ENCODE peak calls at places on chromosomes 13 and 19, in ten cellular contexts. U is heart right ventricle; F is GM12865; W is GM10248; L is CD8-positive, alpha-beta T cell; J is neural crest cell; I is lower leg skin; E is IMR-90; P is progenitor cell of endocrine pancreas; A is uterus. K is an unnamed sample.

GRCh38 chr19:58385313-58386165 is 1.5 kb upstream of the RPS5 start:
- DNase-seq in U (no peak), F (peak), W (no peak), L (no peak), J (no peak), I (no peak), E (no peak), P (no peak), A (no peak), K (no peak)

GRCh38 chr19:47573076-47574026 is at the start of gene ZNF541:
- DNase-seq in U (peak), F (no peak), W (peak), L (peak), J (no peak), I (peak), E (peak), P (no peak), A (peak), K (peak)

GRCh38 chr13:73119612-73120011 is 60.8 kb downstream of the KLF5 start:
- DNase-seq in U (no peak), F (no peak), W (no peak), L (no peak), J (no peak), I (no peak), E (no peak), P (no peak), A (no peak), K (no peak)

GRCh38 chr19:15048128-15048527 is 1.2 kb upstream of the CASP14 start:
- DNase-seq in U (no peak), F (no peak), W (no peak), L (no peak), J (no peak), I (no peak), E (no peak), P (no peak), A (no peak), K (no peak)

GRCh38 chr13:98942997-98943396 is 34.9 kb downstream of the DOCK9 start:
- DNase-seq in U (no peak), F (no peak), W (no peak), L (no peak), J (no peak), I (peak), E (peak), P (no peak), A (no peak), K (no peak)

GRCh38 chr13:109369357-109370052 is 416.9 kb downstream of the IRS2 start:
- DNase-seq in U (no peak), F (no peak), W (no peak), L (no peak), J (no peak), I (no peak), E (no peak), P (no peak), A (no peak), K (no peak)

GRCh38 chr19:49222011-49222410 is 64.4 kb downstream of the TRPM4 start:
- DNase-seq in U (no peak), F (no peak), W (no peak), L (no peak), J (no peak), I (no peak), E (no peak), P (no peak), A (no peak), K (no peak)

GRCh38 chr19:17243854-17244617 is 1.7 kb downstream of the NR2F6 start:
- DNase-seq in U (peak), F (no peak), W (no peak), L (no peak), J (no peak), I (no peak), E (peak), P (peak), A (peak), K (no peak)

GRCh38 chr13:99721606-99722384 is 220.5 kb downstream of the TM9SF2 start:
- DNase-seq in U (no peak), F (peak), W (no peak), L (no peak), J (no peak), I (no peak), E (no peak), P (no peak), A (no peak), K (no peak)

GRCh38 chr19:8401981-8402411 is 11.1 kb upstream of the MARCHF2 start:
- DNase-seq in U (no peak), F (no peak), W (no peak), L (no peak), J (no peak), I (no peak), E (no peak), P (no peak), A (no peak), K (no peak)

GRCh38 chr19:7505682-7506384 is 10.1 kb upstream of the ZNF358 start:
- DNase-seq in U (no peak), F (peak), W (peak), L (no peak), J (peak), I (no peak), E (no peak), P (no peak), A (no peak), K (no peak)

GRCh38 chr13:51269039-51269438 is 46.8 kb downstream of the FAM124A start:
- DNase-seq in U (no peak), F (no peak), W (no peak), L (no peak), J (no peak), I (no peak), E (peak), P (no peak), A (no peak), K (no peak)

GRCh38 chr19:46848389-46848788 is 2.3 kb downstream of the AP2S1 start:
- DNase-seq in U (no peak), F (no peak), W (no peak), L (no peak), J (no peak), I (no peak), E (no peak), P (no peak), A (no peak), K (no peak)

GRCh38 chr19:37983153-37983552 is 76.1 kb downstream of the SIPA1L3 start:
- DNase-seq in U (no peak), F (no peak), W (no peak), L (no peak), J (no peak), I (no peak), E (peak), P (no peak), A (no peak), K (no peak)

GRCh38 chr13:46964789-46965527 is 68.1 kb upstream of the HTR2A start:
- DNase-seq in U (no peak), F (no peak), W (no peak), L (no peak), J (no peak), I (peak), E (peak), P (no peak), A (no peak), K (no peak)

GRCh38 chr19:17985037-17985818 is 18.3 kb downstream of the KCNN1 start:
- DNase-seq in U (no peak), F (no peak), W (no peak), L (no peak), J (no peak), I (no peak), E (no peak), P (no peak), A (no peak), K (no peak)

GRCh38 chr19:53015159-53015558 is 1.4 kb downstream of the ERVV-1 start:
- DNase-seq in U (no peak), F (no peak), W (no peak), L (no peak), J (no peak), I (no peak), E (no peak), P (no peak), A (no peak), K (no peak)

GRCh38 chr19:53015730-53016129 is 2.0 kb downstream of the ERVV-1 start:
- DNase-seq in U (no peak), F (no peak), W (no peak), L (no peak), J (no peak), I (no peak), E (no peak), P (no peak), A (no peak), K (no peak)

DNA sequence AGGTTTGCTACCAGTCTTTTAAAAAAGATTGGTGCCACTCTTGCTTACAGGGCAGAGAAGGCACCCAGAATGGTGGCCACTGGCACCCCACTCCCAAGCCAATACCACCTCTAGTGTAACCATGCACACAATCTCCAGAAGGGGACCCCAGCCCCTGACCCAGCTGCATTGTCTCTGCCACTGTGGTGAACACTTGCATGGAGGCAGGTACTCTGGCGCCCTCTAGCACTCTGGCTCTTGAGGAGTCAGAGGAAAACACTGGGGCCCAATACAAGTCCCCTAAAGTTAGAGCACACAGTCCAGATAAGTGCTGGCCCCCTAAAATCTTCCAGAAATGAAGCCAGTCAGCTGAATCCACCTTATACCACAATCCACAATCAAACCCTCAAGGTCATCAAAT is 6.0 kb downstream of the ERVV-1 start:
- DNase-seq in U (no peak), F (no peak), W (no peak), L (no peak), J (no peak), I (no peak), E (no peak), P (no peak), A (no peak), K (peak)
- TF ChIP-seq CTCF in U (no peak), F (no peak), W (no peak), L (no peak), J (no peak), I (no peak), E (no peak), P (no peak), A (no peak), K (no peak)

GRCh38 chr19:52981329-52981728 is 18.6 kb upstream of the ZNF816 start:
- DNase-seq in U (no peak), F (no peak), W (no peak), L (no peak), J (no peak), I (no peak), E (no peak), P (no peak), A (no peak), K (no peak)
- TF ChIP-seq CTCF in U (no peak), F (no peak), W (no peak), L (no peak), J (no peak), I (no peak), E (no peak), P (no peak), A (no peak), K (no peak)

GRCh38 chr13:50267917-50268316 is 252.7 kb downstream of the KCNRG start:
- DNase-seq in U (no peak), F (no peak), W (no peak), L (no peak), J (no peak), I (no peak), E (no peak), P (no peak), A (no peak), K (no peak)

GRCh38 chr13:50274181-50274580 is 258.9 kb downstream of the KCNRG start:
- DNase-seq in U (no peak), F (no peak), W (no peak), L (no peak), J (no peak), I (no peak), E (no peak), P (no peak), A (no peak), K (no peak)

GRCh38 chr13:50268500-50268899 is 253.3 kb downstream of the KCNRG start:
- DNase-seq in U (no peak), F (no peak), W (no peak), L (no peak), J (no peak), I (no peak), E (peak), P (no peak), A (no peak), K (no peak)
- TF ChIP-seq CTCF in U (no peak), F (no peak), W (no peak), L (no peak), J (peak), I (no peak), E (peak), P (no peak), A (no peak), K (no peak)

GRCh38 chr19:1001538-1002166 is 1.4 kb downstream of the GRIN3B start:
- DNase-seq in U (peak), F (peak), W (peak), L (peak), J (peak), I (no peak), E (no peak), P (peak), A (no peak), K (no peak)
- TF ChIP-seq CTCF in U (peak), F (peak), W (peak), L (peak), J (peak), I (peak), E (peak), P (peak), A (peak), K (peak)

GRCh38 chr13:81488021-81488420 is 1147.1 kb upstream of the SPRY2 start:
- DNase-seq in U (no peak), F (no peak), W (no peak), L (no peak), J (no peak), I (no peak), E (no peak), P (no peak), A (no peak), K (no peak)

GRCh38 chr13:81493144-81493543 is 1152.2 kb upstream of the SPRY2 start:
- DNase-seq in U (no peak), F (no peak), W (no peak), L (no peak), J (no peak), I (no peak), E (no peak), P (no peak), A (no peak), K (no peak)

DNA sequence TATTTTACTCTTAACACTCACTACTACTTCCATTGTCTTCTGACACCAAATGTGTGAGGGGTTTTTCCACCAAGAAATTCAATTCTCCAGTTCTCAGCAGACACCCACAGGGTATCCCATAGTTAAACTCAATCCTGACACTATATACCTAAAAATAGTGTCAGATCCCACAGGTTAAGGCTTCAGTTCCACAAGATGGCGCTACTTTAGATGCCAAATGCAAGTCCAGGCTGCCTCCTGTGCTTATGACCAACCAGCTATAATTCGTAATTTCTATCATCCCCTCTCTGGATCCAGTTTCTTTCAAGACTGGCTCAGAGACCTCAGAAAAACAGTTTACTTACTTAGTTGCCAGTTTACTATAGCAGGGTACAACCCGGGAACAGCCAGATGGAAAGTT is 1146.2 kb upstream of the SPRY2 start:
- DNase-seq in U (no peak), F (no peak), W (no peak), L (no peak), J (peak), I (no peak), E (no peak), P (no peak), A (no peak), K (no peak)
- TF ChIP-seq CTCF in U (no peak), F (no peak), W (no peak), L (no peak), J (peak), I (no peak), E (no peak), P (peak), A (no peak), K (no peak)

GRCh38 chr19:5340637-5341447 is at the start of gene PTPRS:
- DNase-seq in U (peak), F (peak), W (peak), L (peak), J (peak), I (peak), E (peak), P (peak), A (peak), K (peak)

GRCh38 chr19:5341448-5341820 is 822 bp upstream of the PTPRS start:
- DNase-seq in U (no peak), F (no peak), W (no peak), L (no peak), J (no peak), I (no peak), E (no peak), P (no peak), A (no peak), K (no peak)

GRCh38 chr19:5338661-5339469 is 1.7 kb downstream of the PTPRS start:
- DNase-seq in U (no peak), F (no peak), W (peak), L (no peak), J (peak), I (no peak), E (no peak), P (no peak), A (no peak), K (no peak)

GRCh38 chr19:5339470-5339949 is 1.1 kb downstream of the PTPRS start:
- DNase-seq in U (no peak), F (no peak), W (no peak), L (no peak), J (no peak), I (no peak), E (no peak), P (no peak), A (no peak), K (no peak)

GRCh38 chr19:5339950-5340636 is 519 bp downstream of the PTPRS start:
- DNase-seq in U (no peak), F (no peak), W (no peak), L (no peak), J (peak), I (no peak), E (no peak), P (peak), A (no peak), K (no peak)
- TF ChIP-seq CTCF in U (no peak), F (peak), W (no peak), L (no peak), J (peak), I (no peak), E (peak), P (peak), A (no peak), K (no peak)

DNA sequence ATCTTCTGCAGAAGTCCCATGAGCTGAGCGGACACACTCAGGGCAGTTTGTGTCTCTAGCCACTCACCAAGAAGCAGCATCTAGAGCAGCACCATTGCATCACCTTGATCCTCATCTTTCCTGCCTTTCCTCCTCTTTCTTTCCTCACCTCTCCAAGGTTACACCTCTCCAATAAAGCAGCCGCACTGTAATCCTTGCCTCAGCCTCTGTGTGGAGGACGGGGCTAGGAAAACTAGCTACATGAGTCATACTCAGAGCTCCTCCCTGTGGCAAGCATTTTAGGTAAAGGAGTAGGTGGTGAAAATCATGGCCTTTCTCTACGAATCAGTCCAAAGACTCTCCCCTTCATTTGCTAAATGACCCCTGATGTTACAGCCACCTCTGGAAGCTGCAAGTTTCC is 108.8 kb downstream of the DNAJC15 start:
- DNase-seq in U (no peak), F (peak), W (peak), L (no peak), J (no peak), I (no peak), E (peak), P (no peak), A (no peak), K (peak)
- TF ChIP-seq CTCF in U (peak), F (peak), W (peak), L (no peak), J (peak), I (no peak), E (peak), P (peak), A (no peak), K (no peak)

DNA sequence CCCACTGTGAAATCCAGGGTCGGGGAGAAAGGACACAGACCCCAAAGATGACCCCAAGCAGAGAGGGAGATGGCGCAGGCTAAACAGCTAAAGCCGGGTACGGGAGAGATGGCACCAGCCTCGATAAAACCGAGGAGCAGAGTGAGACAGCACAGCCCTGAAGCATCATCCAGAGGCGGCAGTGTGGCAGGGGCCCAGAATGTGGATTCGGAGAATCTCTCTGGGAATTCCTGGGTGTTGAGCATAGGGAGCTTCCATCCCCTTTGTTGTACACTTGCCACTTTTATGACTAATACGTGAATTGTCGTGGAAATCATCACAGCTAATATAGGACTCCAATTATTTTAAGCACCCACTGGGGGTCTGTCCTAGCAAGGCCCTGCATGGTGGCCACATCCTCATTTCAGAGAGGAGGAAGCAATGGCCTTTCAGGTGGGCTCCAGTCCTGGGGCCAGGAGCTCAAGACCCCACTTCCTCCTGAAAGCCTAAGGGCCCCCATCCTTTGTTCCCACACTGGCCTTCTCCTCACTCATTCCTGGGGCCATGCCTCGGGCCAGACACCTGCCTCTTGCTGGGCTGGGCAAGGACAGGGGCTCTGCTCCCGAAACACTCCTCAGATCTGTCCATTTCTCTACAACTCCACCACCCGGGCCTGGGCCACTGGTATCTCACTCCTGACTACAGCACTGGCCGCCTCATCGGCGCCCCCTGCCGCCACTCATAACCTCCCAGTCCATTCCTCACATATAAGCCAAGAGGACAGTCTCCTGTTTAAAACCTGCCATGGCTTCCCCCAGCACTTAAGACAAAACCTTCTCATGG is 29.3 kb upstream of the ATP1A3 start:
- DNase-seq in U (no peak), F (peak), W (peak), L (peak), J (peak), I (no peak), E (peak), P (no peak), A (no peak), K (no peak)
- TF ChIP-seq CTCF in U (peak), F (peak), W (peak), L (peak), J (peak), I (no peak), E (peak), P (peak), A (no peak), K (no peak)

DNA sequence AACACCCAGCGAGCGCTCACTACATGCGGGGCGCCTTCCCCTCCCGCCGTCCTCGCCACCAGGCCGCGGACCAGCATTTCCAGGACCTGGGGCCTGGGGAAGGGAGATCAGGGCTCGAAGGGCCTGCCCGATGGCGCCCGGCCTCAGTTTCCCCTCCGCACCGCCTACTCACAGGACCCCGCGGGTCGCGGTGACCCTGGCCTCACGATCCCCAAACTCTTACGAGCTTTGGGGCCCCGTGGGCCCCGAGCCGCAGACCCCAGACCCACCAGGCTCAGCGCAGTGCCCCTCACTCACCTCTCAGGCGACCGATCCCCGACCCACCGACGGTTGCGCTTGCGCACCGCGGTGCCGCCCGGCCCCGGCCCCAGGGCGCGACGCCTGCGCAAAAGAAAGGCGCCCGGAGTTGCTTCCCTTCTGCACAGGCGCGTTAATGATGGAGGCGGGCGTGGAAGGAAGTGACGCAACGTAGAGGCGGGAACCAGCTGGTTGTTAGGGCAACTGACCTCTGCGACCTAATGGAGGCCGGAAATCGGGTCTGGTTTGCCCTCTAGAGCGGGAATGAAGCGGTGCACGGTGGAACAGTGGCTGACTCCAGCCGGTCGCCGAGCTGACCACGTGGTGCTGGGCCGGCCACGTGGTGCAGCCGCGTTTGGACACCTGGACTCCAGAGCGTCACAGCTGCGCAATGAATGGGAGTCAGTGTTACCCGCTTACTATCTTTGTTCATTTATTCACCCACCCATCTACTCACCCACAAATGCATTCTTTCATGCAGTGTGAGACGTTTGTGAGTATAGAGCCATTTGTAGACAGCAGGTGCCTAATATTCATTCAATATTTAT is at the start of gene SGTA:
- DNase-seq in U (peak), F (peak), W (peak), L (peak), J (peak), I (peak), E (peak), P (peak), A (peak), K (peak)
- TF ChIP-seq CTCF in U (peak), F (peak), W (peak), L (no peak), J (peak), I (peak), E (peak), P (peak), A (peak), K (no peak)